ENCODE peak calls at places on chromosomes 3 and 15, in eight cellular contexts. One of them, this sample, is unnamed.

GRCh38 chr15:86756688-86757087 is 677.0 kb downstream of the AGBL1 start:
- DNase-seq in amniotic stem cell: no peak
- DNase-seq in substantia nigra: no peak
- DNase-seq in EL: no peak
- DNase-seq in KBM-7: no peak
- DNase-seq in NCI-H1417 treated with DMSO at 0.1 percent for 48 hours: no peak
- DNase-seq in naive B cell: no peak
- DNase-seq in NCI-H2029: no peak
- DNase-seq in this sample: no peak

GRCh38 chr15:95987886-95988573 is 342.5 kb upstream of the NR2F2 start:
- DNase-seq in NCI-H2029: no peak
- DNase-seq in KBM-7: no peak
- DNase-seq in EL: no peak
- DNase-seq in amniotic stem cell: no peak
- DNase-seq in substantia nigra: no peak
- DNase-seq in naive B cell: no peak
- DNase-seq in NCI-H1417 treated with DMSO at 0.1 percent for 48 hours: no peak
- DNase-seq in this sample: no peak

GRCh38 chr3:10627884-10628572 is 122.6 kb upstream of the ATP2B2 start:
- DNase-seq in EL: no peak
- DNase-seq in amniotic stem cell: no peak
- DNase-seq in NCI-H2029: no peak
- DNase-seq in naive B cell: no peak
- DNase-seq in NCI-H1417 treated with DMSO at 0.1 percent for 48 hours: no peak
- DNase-seq in KBM-7: no peak
- DNase-seq in substantia nigra: no peak
- DNase-seq in this sample: no peak

GRCh38 chr3:98690876-98691275 is 72.3 kb upstream of the ST3GAL6 start:
- DNase-seq in substantia nigra: no peak
- DNase-seq in naive B cell: no peak
- DNase-seq in KBM-7: no peak
- DNase-seq in EL: peak; percentile 33
- DNase-seq in NCI-H1417 treated with DMSO at 0.1 percent for 48 hours: no peak
- DNase-seq in NCI-H2029: no peak
- DNase-seq in amniotic stem cell: no peak
- DNase-seq in this sample: no peak

GRCh38 chr3:151086484-151087456 is 1.3 kb downstream of the MED12L start:
- DNase-seq in amniotic stem cell: peak; percentile 82
- DNase-seq in substantia nigra: peak; percentile 74
- DNase-seq in EL: peak; percentile 87
- DNase-seq in NCI-H2029: peak; percentile 46
- DNase-seq in naive B cell: peak; percentile 42
- DNase-seq in KBM-7: peak; percentile 93
- DNase-seq in NCI-H1417 treated with DMSO at 0.1 percent for 48 hours: peak; percentile 62
- DNase-seq in this sample: peak; percentile 96

GRCh38 chr3:144162042-144162441 is 190.4 kb downstream of the DIPK2A start:
- DNase-seq in NCI-H1417 treated with DMSO at 0.1 percent for 48 hours: no peak
- DNase-seq in amniotic stem cell: peak; percentile 72
- DNase-seq in KBM-7: no peak
- DNase-seq in substantia nigra: no peak
- DNase-seq in naive B cell: no peak
- DNase-seq in NCI-H2029: no peak
- DNase-seq in EL: peak; percentile 44
- DNase-seq in this sample: peak; percentile 73

GRCh38 chr15:95958417-95958816 is 372.1 kb upstream of the NR2F2 start:
- DNase-seq in naive B cell: no peak
- DNase-seq in NCI-H2029: no peak
- DNase-seq in NCI-H1417 treated with DMSO at 0.1 percent for 48 hours: no peak
- DNase-seq in amniotic stem cell: no peak
- DNase-seq in substantia nigra: no peak
- DNase-seq in KBM-7: no peak
- DNase-seq in EL: no peak
- DNase-seq in this sample: no peak

GRCh38 chr3:184581331-184582210 is 20.0 kb downstream of the EPHB3 start:
- DNase-seq in NCI-H2029: no peak
- DNase-seq in naive B cell: no peak
- DNase-seq in amniotic stem cell: no peak
- DNase-seq in KBM-7: no peak
- DNase-seq in NCI-H1417 treated with DMSO at 0.1 percent for 48 hours: no peak
- DNase-seq in EL: no peak
- DNase-seq in substantia nigra: no peak
- DNase-seq in this sample: no peak

GRCh38 chr3:166661621-166662020 is 718.5 kb downstream of the ZBBX start:
- DNase-seq in amniotic stem cell: no peak
- DNase-seq in NCI-H1417 treated with DMSO at 0.1 percent for 48 hours: no peak
- DNase-seq in substantia nigra: no peak
- DNase-seq in EL: no peak
- DNase-seq in naive B cell: no peak
- DNase-seq in KBM-7: no peak
- DNase-seq in NCI-H2029: no peak
- DNase-seq in this sample: no peak

GRCh38 chr3:182179631-182180030 is 467.9 kb downstream of the SOX2 start:
- DNase-seq in substantia nigra: no peak
- DNase-seq in EL: no peak
- DNase-seq in NCI-H2029: peak; percentile 26
- DNase-seq in amniotic stem cell: no peak
- DNase-seq in KBM-7: no peak
- DNase-seq in NCI-H1417 treated with DMSO at 0.1 percent for 48 hours: no peak
- DNase-seq in naive B cell: no peak
- DNase-seq in this sample: no peak

GRCh38 chr3:179082416-179082815 is 10.8 kb upstream of the ZMAT3 start:
- DNase-seq in NCI-H2029: no peak
- DNase-seq in naive B cell: no peak
- DNase-seq in KBM-7: no peak
- DNase-seq in NCI-H1417 treated with DMSO at 0.1 percent for 48 hours: no peak
- DNase-seq in EL: peak; percentile 25
- DNase-seq in substantia nigra: no peak
- DNase-seq in amniotic stem cell: no peak
- DNase-seq in this sample: peak; percentile 23

GRCh38 chr3:130300888-130301287 is 44.6 kb upstream of the COL6A5 start:
- DNase-seq in NCI-H2029: no peak
- DNase-seq in substantia nigra: no peak
- DNase-seq in naive B cell: no peak
- DNase-seq in KBM-7: no peak
- DNase-seq in amniotic stem cell: no peak
- DNase-seq in NCI-H1417 treated with DMSO at 0.1 percent for 48 hours: no peak
- DNase-seq in EL: no peak
- DNase-seq in this sample: no peak

GRCh38 chr3:177545964-177546363 is 348.7 kb upstream of the TBL1XR1 start:
- DNase-seq in EL: no peak
- DNase-seq in KBM-7: no peak
- DNase-seq in NCI-H1417 treated with DMSO at 0.1 percent for 48 hours: no peak
- DNase-seq in naive B cell: no peak
- DNase-seq in substantia nigra: no peak
- DNase-seq in amniotic stem cell: no peak
- DNase-seq in NCI-H2029: no peak
- DNase-seq in this sample: no peak

GRCh38 chr15:100254694-100255093 is 87.1 kb downstream of the ADAMTS17 start:
- DNase-seq in amniotic stem cell: no peak
- DNase-seq in naive B cell: no peak
- DNase-seq in EL: no peak
- DNase-seq in NCI-H2029: no peak
- DNase-seq in KBM-7: no peak
- DNase-seq in substantia nigra: no peak
- DNase-seq in NCI-H1417 treated with DMSO at 0.1 percent for 48 hours: no peak
- DNase-seq in this sample: no peak

GRCh38 chr3:55641914-55642313 is 154.8 kb upstream of the WNT5A start:
- DNase-seq in NCI-H1417 treated with DMSO at 0.1 percent for 48 hours: no peak
- DNase-seq in EL: peak; percentile 25
- DNase-seq in NCI-H2029: no peak
- DNase-seq in KBM-7: no peak
- DNase-seq in naive B cell: no peak
- DNase-seq in substantia nigra: no peak
- DNase-seq in amniotic stem cell: no peak
- DNase-seq in this sample: no peak

GRCh38 chr3:140602781-140603180 is 75.1 kb upstream of the TRIM42 start:
- DNase-seq in KBM-7: no peak
- DNase-seq in EL: no peak
- DNase-seq in NCI-H1417 treated with DMSO at 0.1 percent for 48 hours: no peak
- DNase-seq in substantia nigra: no peak
- DNase-seq in naive B cell: no peak
- DNase-seq in amniotic stem cell: no peak
- DNase-seq in NCI-H2029: no peak
- DNase-seq in this sample: no peak

GRCh38 chr15:93987068-93987467 is 244.3 kb upstream of the MCTP2 start:
- DNase-seq in NCI-H2029: no peak
- DNase-seq in NCI-H1417 treated with DMSO at 0.1 percent for 48 hours: no peak
- DNase-seq in KBM-7: no peak
- DNase-seq in naive B cell: no peak
- DNase-seq in EL: no peak
- DNase-seq in amniotic stem cell: no peak
- DNase-seq in substantia nigra: no peak
- DNase-seq in this sample: no peak

GRCh38 chr15:99441871-99442267 is 123.9 kb upstream of the MEF2A start:
- DNase-seq in NCI-H2029: no peak
- DNase-seq in naive B cell: no peak
- DNase-seq in amniotic stem cell: no peak
- DNase-seq in KBM-7: no peak
- DNase-seq in substantia nigra: no peak
- DNase-seq in NCI-H1417 treated with DMSO at 0.1 percent for 48 hours: no peak
- DNase-seq in EL: no peak
- DNase-seq in this sample: no peak

GRCh38 chr15:57685719-57686118 is 20.8 kb upstream of the POLR2M start:
- DNase-seq in NCI-H2029: no peak
- DNase-seq in EL: no peak
- DNase-seq in NCI-H1417 treated with DMSO at 0.1 percent for 48 hours: no peak
- DNase-seq in substantia nigra: no peak
- DNase-seq in amniotic stem cell: no peak
- DNase-seq in naive B cell: no peak
- DNase-seq in KBM-7: no peak
- DNase-seq in this sample: no peak

GRCh38 chr3:32143849-32144757 is 37.7 kb downstream of the GPD1L start:
- DNase-seq in KBM-7: peak; percentile 80
- DNase-seq in EL: peak; percentile 94
- DNase-seq in NCI-H2029: peak; percentile 65
- DNase-seq in naive B cell: peak; percentile 45
- DNase-seq in amniotic stem cell: peak; percentile 91
- DNase-seq in NCI-H1417 treated with DMSO at 0.1 percent for 48 hours: no peak
- DNase-seq in substantia nigra: peak; percentile 6
- DNase-seq in this sample: peak; percentile 94

GRCh38 chr15:90572893-90573292 is 43.2 kb downstream of the CRTC3 start:
- DNase-seq in EL: no peak
- DNase-seq in substantia nigra: no peak
- DNase-seq in KBM-7: no peak
- DNase-seq in NCI-H1417 treated with DMSO at 0.1 percent for 48 hours: no peak
- DNase-seq in amniotic stem cell: no peak
- DNase-seq in naive B cell: no peak
- DNase-seq in NCI-H2029: no peak
- DNase-seq in this sample: no peak

GRCh38 chr3:141840737-141841544 is 35.5 kb upstream of the ATP1B3 start:
- DNase-seq in naive B cell: no peak
- DNase-seq in NCI-H2029: no peak
- DNase-seq in NCI-H1417 treated with DMSO at 0.1 percent for 48 hours: no peak
- DNase-seq in KBM-7: no peak
- DNase-seq in amniotic stem cell: no peak
- DNase-seq in substantia nigra: no peak
- DNase-seq in EL: peak; percentile 8
- DNase-seq in this sample: peak; percentile 74

GRCh38 chr15:67031321-67031720 is 34.1 kb upstream of the SMAD3 start:
- DNase-seq in NCI-H2029: no peak
- DNase-seq in KBM-7: no peak
- DNase-seq in NCI-H1417 treated with DMSO at 0.1 percent for 48 hours: no peak
- DNase-seq in naive B cell: no peak
- DNase-seq in amniotic stem cell: no peak
- DNase-seq in substantia nigra: no peak
- DNase-seq in EL: no peak
- DNase-seq in this sample: no peak

GRCh38 chr3:169110633-169111032 is 552.9 kb downstream of the MECOM start:
- DNase-seq in naive B cell: no peak
- DNase-seq in NCI-H2029: no peak
- DNase-seq in EL: no peak
- DNase-seq in NCI-H1417 treated with DMSO at 0.1 percent for 48 hours: no peak
- DNase-seq in KBM-7: no peak
- DNase-seq in substantia nigra: no peak
- DNase-seq in amniotic stem cell: no peak
- DNase-seq in this sample: no peak

GRCh38 chr3:46848271-46849097 is 14.8 kb downstream of the MYL3 start:
- DNase-seq in KBM-7: no peak
- DNase-seq in EL: peak; percentile 93
- DNase-seq in naive B cell: no peak
- DNase-seq in NCI-H1417 treated with DMSO at 0.1 percent for 48 hours: no peak
- DNase-seq in substantia nigra: no peak
- DNase-seq in NCI-H2029: no peak
- DNase-seq in amniotic stem cell: no peak
- DNase-seq in this sample: peak; percentile 59

GRCh38 chr3:193375614-193376013 is 2.9 kb downstream of the ATP13A5 start:
- DNase-seq in KBM-7: no peak
- DNase-seq in amniotic stem cell: no peak
- DNase-seq in substantia nigra: no peak
- DNase-seq in NCI-H2029: no peak
- DNase-seq in naive B cell: no peak
- DNase-seq in NCI-H1417 treated with DMSO at 0.1 percent for 48 hours: no peak
- DNase-seq in EL: no peak
- DNase-seq in this sample: no peak

GRCh38 chr3:122533480-122533879 is 18.7 kb upstream of the KPNA1 start:
- DNase-seq in KBM-7: no peak
- DNase-seq in NCI-H1417 treated with DMSO at 0.1 percent for 48 hours: no peak
- DNase-seq in amniotic stem cell: no peak
- DNase-seq in NCI-H2029: no peak
- DNase-seq in EL: no peak
- DNase-seq in substantia nigra: no peak
- DNase-seq in naive B cell: no peak
- DNase-seq in this sample: no peak

GRCh38 chr3:186025161-186025560 is 83.7 kb downstream of the ETV5 start:
- DNase-seq in EL: peak; percentile 67
- DNase-seq in NCI-H1417 treated with DMSO at 0.1 percent for 48 hours: no peak
- DNase-seq in NCI-H2029: no peak
- DNase-seq in naive B cell: no peak
- DNase-seq in amniotic stem cell: no peak
- DNase-seq in KBM-7: no peak
- DNase-seq in substantia nigra: no peak
- DNase-seq in this sample: peak; percentile 62

GRCh38 chr3:23130406-23130805 is 72.7 kb upstream of the UBE2E2 start:
- DNase-seq in KBM-7: no peak
- DNase-seq in EL: no peak
- DNase-seq in naive B cell: no peak
- DNase-seq in amniotic stem cell: no peak
- DNase-seq in NCI-H1417 treated with DMSO at 0.1 percent for 48 hours: no peak
- DNase-seq in substantia nigra: no peak
- DNase-seq in NCI-H2029: no peak
- DNase-seq in this sample: no peak